ENCODE peak calls at places on chromosomes 3 and 15, in five cellular contexts. Y is stimulated activated CD8-positive, alpha-beta memory T cell treated with anti-CD3 and anti-CD28 coated beads, Interleukin-4, amount 100 ng/mL, for 1 hour; Z is mesothelial cell of epicardium; D is endothelial cell of umbilical vein; G is nephron progenitor cell. I is an unnamed sample.

GRCh38 chr15:22918056-22918455 is 62.1 kb downstream of the CYFIP1 start:
- DNase-seq in Z (no peak), G (no peak), Y (no peak), D (no peak), I (no peak)

GRCh38 chr3:158711886-158712285 is 20.4 kb downstream of the RARRES1 start:
- DNase-seq in G (no peak), Z (no peak), Y (no peak), D (peak), I (no peak)

GRCh38 chr15:47506543-47507090 is 210.7 kb upstream of the SEMA6D start:
- DNase-seq in D (no peak), Z (no peak), Y (no peak), G (no peak), I (no peak)

GRCh38 chr3:123431007-123431657 is 17.8 kb downstream of the ADCY5 start:
- DNase-seq in D (no peak), G (no peak), Y (no peak), Z (no peak), I (no peak)

GRCh38 chr3:172174396-172175253 is 135.2 kb downstream of the FNDC3B start:
- DNase-seq in G (no peak), D (no peak), Z (no peak), Y (no peak), I (no peak)

GRCh38 chr15:101035611-101036010 is 116.5 kb downstream of the LRRK1 start:
- DNase-seq in D (no peak), G (no peak), Z (no peak), Y (no peak), I (no peak)

GRCh38 chr15:66865622-66866611 is 163.9 kb downstream of the SMAD6 start:
- DNase-seq in Z (peak), Y (no peak), D (no peak), G (no peak), I (no peak)

GRCh38 chr15:75721462-75721922 is 8.8 kb upstream of the CSPG4 start:
- DNase-seq in D (no peak), G (no peak), Y (no peak), Z (no peak), I (no peak)

GRCh38 chr3:161072076-161072697 is 33.0 kb downstream of the B3GALNT1 start:
- DNase-seq in D (no peak), Z (no peak), G (no peak), Y (no peak), I (no peak)

I was measured in suprapubic skin.